ENCODE peak calls at places on chromosome 12, in four cellular contexts. One of them, this sample, is unnamed.

GRCh38 chr12:91565246-91565645 is 382.6 kb upstream of the DCN start:
- DNase-seq in fibroblast of mammary gland: peak
- DNase-seq in WTC11: no peak
- DNase-seq in pancreas: no peak
- DNase-seq in this sample: no peak

GRCh38 chr12:113054948-113055486 is 1.5 kb upstream of the DTX1 start:
- DNase-seq in fibroblast of mammary gland: no peak
- DNase-seq in WTC11: no peak
- DNase-seq in pancreas: no peak
- DNase-seq in this sample: no peak

GRCh38 chr12:473863-474577 is 14.3 kb downstream of the B4GALNT3 start:
- DNase-seq in fibroblast of mammary gland: no peak
- DNase-seq in WTC11: no peak
- DNase-seq in pancreas: no peak
- DNase-seq in this sample: no peak

GRCh38 chr12:119705182-119705581 is 37.2 kb downstream of the PRKAB1 start:
- DNase-seq in fibroblast of mammary gland: no peak
- DNase-seq in WTC11: no peak
- DNase-seq in pancreas: no peak
- DNase-seq in this sample: no peak

GRCh38 chr12:102833687-102834435 is 83.2 kb downstream of the PAH start:
- DNase-seq in fibroblast of mammary gland: no peak
- DNase-seq in WTC11: peak
- DNase-seq in pancreas: no peak
- DNase-seq in this sample: no peak

GRCh38 chr12:69331846-69332684 is 16.1 kb upstream of the LYZ start:
- DNase-seq in fibroblast of mammary gland: no peak
- DNase-seq in WTC11: no peak
- DNase-seq in pancreas: peak
- DNase-seq in this sample: no peak

GRCh38 chr12:76766161-76766560 is 2.2 kb downstream of the ZDHHC17 start:
- DNase-seq in fibroblast of mammary gland: no peak
- DNase-seq in WTC11: no peak
- DNase-seq in pancreas: no peak
- DNase-seq in this sample: no peak

GRCh38 chr12:100576311-100577036 is 3.0 kb downstream of the GAS2L3 start:
- DNase-seq in fibroblast of mammary gland: peak
- DNase-seq in WTC11: no peak
- DNase-seq in pancreas: no peak
- DNase-seq in this sample: no peak

GRCh38 chr12:130650131-130650530 is 66.0 kb downstream of the RIMBP2 start:
- DNase-seq in fibroblast of mammary gland: no peak
- DNase-seq in WTC11: no peak
- DNase-seq in pancreas: no peak
- DNase-seq in this sample: no peak

GRCh38 chr12:121246893-121247557 is 37.1 kb downstream of the P2RX4 start:
- DNase-seq in fibroblast of mammary gland: no peak
- DNase-seq in WTC11: no peak
- DNase-seq in pancreas: no peak
- DNase-seq in this sample: no peak

GRCh38 chr12:113935459-113935858 is 30.7 kb downstream of the RBM19 start:
- DNase-seq in fibroblast of mammary gland: no peak
- DNase-seq in WTC11: no peak
- DNase-seq in pancreas: no peak
- DNase-seq in this sample: no peak

GRCh38 chr12:113030875-113031525 is 25.5 kb upstream of the DTX1 start:
- DNase-seq in fibroblast of mammary gland: peak
- DNase-seq in WTC11: peak
- DNase-seq in pancreas: no peak
- DNase-seq in this sample: no peak

GRCh38 chr12:78398750-78399149 is 465.8 kb upstream of the SYT1 start:
- DNase-seq in fibroblast of mammary gland: peak
- DNase-seq in WTC11: no peak
- DNase-seq in pancreas: no peak
- DNase-seq in this sample: no peak

GRCh38 chr12:26319511-26319910 is 124.1 kb downstream of the SSPN start:
- DNase-seq in fibroblast of mammary gland: peak
- DNase-seq in WTC11: no peak
- DNase-seq in pancreas: peak
- DNase-seq in this sample: peak

GRCh38 chr12:53115891-53116675 is 12.8 kb downstream of the SOAT2 start:
- DNase-seq in fibroblast of mammary gland: no peak
- DNase-seq in WTC11: no peak
- DNase-seq in pancreas: no peak
- DNase-seq in this sample: no peak

GRCh38 chr12:2395352-2395977 is 342.7 kb downstream of the CACNA1C start:
- DNase-seq in fibroblast of mammary gland: peak
- DNase-seq in WTC11: peak
- DNase-seq in pancreas: no peak
- DNase-seq in this sample: peak

GRCh38 chr12:39581592-39581991 is 38.0 kb downstream of the ABCD2 start:
- DNase-seq in fibroblast of mammary gland: peak
- DNase-seq in WTC11: no peak
- DNase-seq in pancreas: no peak
- DNase-seq in this sample: no peak

GRCh38 chr12:49705479-49706267 is 1.5 kb downstream of the FMNL3 start:
- DNase-seq in fibroblast of mammary gland: peak
- DNase-seq in WTC11: peak
- DNase-seq in pancreas: peak
- DNase-seq in this sample: peak

GRCh38 chr12:98399532-98399931 is 115.9 kb upstream of the TMPO start:
- DNase-seq in fibroblast of mammary gland: peak
- DNase-seq in WTC11: peak
- DNase-seq in pancreas: no peak
- DNase-seq in this sample: no peak

GRCh38 chr12:47856094-47856493 is 36.4 kb upstream of the HDAC7 start:
- DNase-seq in fibroblast of mammary gland: no peak
- DNase-seq in WTC11: no peak
- DNase-seq in pancreas: no peak
- DNase-seq in this sample: no peak

GRCh38 chr12:130192667-130193345 is 30.5 kb downstream of the FZD10 start:
- DNase-seq in fibroblast of mammary gland: no peak
- DNase-seq in WTC11: peak
- DNase-seq in pancreas: no peak
- DNase-seq in this sample: no peak

GRCh38 chr12:46387697-46388096 is 15.1 kb upstream of the SLC38A2 start:
- DNase-seq in fibroblast of mammary gland: no peak
- DNase-seq in WTC11: no peak
- DNase-seq in pancreas: no peak
- DNase-seq in this sample: no peak

GRCh38 chr12:28114488-28114887 is 75.8 kb upstream of the CCDC91 start:
- DNase-seq in fibroblast of mammary gland: peak
- DNase-seq in WTC11: no peak
- DNase-seq in pancreas: no peak
- DNase-seq in this sample: no peak

GRCh38 chr12:13940466-13940865 is 40.9 kb downstream of the GRIN2B start:
- DNase-seq in fibroblast of mammary gland: no peak
- DNase-seq in WTC11: no peak
- DNase-seq in pancreas: peak
- DNase-seq in this sample: no peak

GRCh38 chr12:70459786-70460185 is 93.7 kb downstream of the KCNMB4 start:
- DNase-seq in fibroblast of mammary gland: no peak
- DNase-seq in WTC11: no peak
- DNase-seq in pancreas: no peak
- DNase-seq in this sample: no peak

GRCh38 chr12:41661141-41661540 is 473.0 kb downstream of the PDZRN4 start:
- DNase-seq in fibroblast of mammary gland: no peak
- DNase-seq in WTC11: no peak
- DNase-seq in pancreas: no peak
- DNase-seq in this sample: no peak

GRCh38 chr12:55142896-55143870 is 17.0 kb downstream of the OR9K2 start:
- DNase-seq in fibroblast of mammary gland: peak
- DNase-seq in WTC11: peak
- DNase-seq in pancreas: peak
- DNase-seq in this sample: no peak

GRCh38 chr12:92253301-92253700 is 107.7 kb upstream of the BTG1 start:
- DNase-seq in fibroblast of mammary gland: no peak
- DNase-seq in WTC11: no peak
- DNase-seq in pancreas: no peak
- DNase-seq in this sample: no peak

GRCh38 chr12:124952295-124952694 is 36.6 kb downstream of the DHX37 start:
- DNase-seq in fibroblast of mammary gland: no peak
- DNase-seq in WTC11: no peak
- DNase-seq in pancreas: no peak
- DNase-seq in this sample: no peak

GRCh38 chr12:52860102-52860838 is 11.5 kb upstream of the KRT78 start:
- DNase-seq in fibroblast of mammary gland: peak
- DNase-seq in WTC11: no peak
- DNase-seq in pancreas: no peak
- DNase-seq in this sample: no peak

GRCh38 chr12:46549527-46550265 is 177.1 kb upstream of the SLC38A2 start:
- DNase-seq in fibroblast of mammary gland: peak
- DNase-seq in WTC11: no peak
- DNase-seq in pancreas: no peak
- DNase-seq in this sample: no peak

GRCh38 chr12:22255097-22255496 is 79.4 kb downstream of the ST8SIA1 start:
- DNase-seq in fibroblast of mammary gland: no peak
- DNase-seq in WTC11: peak
- DNase-seq in pancreas: no peak
- DNase-seq in this sample: no peak

GRCh38 chr12:131076791-131077747 is 123.4 kb downstream of the ADGRD1 start:
- DNase-seq in fibroblast of mammary gland: no peak
- DNase-seq in WTC11: no peak
- DNase-seq in pancreas: no peak
- DNase-seq in this sample: no peak

GRCh38 chr12:52870361-52871290 is 21.8 kb upstream of the KRT78 start:
- DNase-seq in fibroblast of mammary gland: peak
- DNase-seq in WTC11: peak
- DNase-seq in pancreas: peak
- DNase-seq in this sample: peak

GRCh38 chr12:14554281-14555008 is 13.2 kb downstream of the PLBD1 start:
- DNase-seq in fibroblast of mammary gland: peak
- DNase-seq in WTC11: no peak
- DNase-seq in pancreas: peak
- DNase-seq in this sample: peak

GRCh38 chr12:111440152-111440551 is 34.4 kb downstream of the SH2B3 start:
- DNase-seq in fibroblast of mammary gland: no peak
- DNase-seq in WTC11: no peak
- DNase-seq in pancreas: no peak
- DNase-seq in this sample: no peak

GRCh38 chr12:39103552-39104165 is 198.3 kb upstream of the CPNE8 start:
- DNase-seq in fibroblast of mammary gland: peak
- DNase-seq in WTC11: no peak
- DNase-seq in pancreas: no peak
- DNase-seq in this sample: no peak

GRCh38 chr12:55818140-55818728 is 393 bp downstream of the ORMDL2 start:
- DNase-seq in fibroblast of mammary gland: no peak
- DNase-seq in WTC11: no peak
- DNase-seq in pancreas: no peak
- DNase-seq in this sample: no peak

GRCh38 chr12:31324116-31324844 is 1.7 kb downstream of the SINHCAF start:
- DNase-seq in fibroblast of mammary gland: peak
- DNase-seq in WTC11: peak
- DNase-seq in pancreas: peak
- DNase-seq in this sample: peak
- TF ChIP-seq CTCF in fibroblast of mammary gland: no peak
- TF ChIP-seq CTCF in WTC11: no peak
- TF ChIP-seq CTCF in pancreas: no peak
- TF ChIP-seq CTCF in this sample: no peak

GRCh38 chr12:31958601-31959000 is 614 bp upstream of the RESF1 start:
- DNase-seq in fibroblast of mammary gland: no peak
- DNase-seq in WTC11: no peak
- DNase-seq in pancreas: no peak
- DNase-seq in this sample: no peak

GRCh38 chr12:31961137-31961536 is 1.9 kb downstream of the RESF1 start:
- DNase-seq in fibroblast of mammary gland: no peak
- DNase-seq in WTC11: no peak
- DNase-seq in pancreas: no peak
- DNase-seq in this sample: no peak

GRCh38 chr12:31962076-31962475 is 2.9 kb downstream of the RESF1 start:
- DNase-seq in fibroblast of mammary gland: no peak
- DNase-seq in WTC11: no peak
- DNase-seq in pancreas: no peak
- DNase-seq in this sample: no peak

GRCh38 chr12:31959051-31959700 is at the start of gene RESF1:
- DNase-seq in fibroblast of mammary gland: peak
- DNase-seq in WTC11: peak
- DNase-seq in pancreas: peak
- DNase-seq in this sample: peak

DNA sequence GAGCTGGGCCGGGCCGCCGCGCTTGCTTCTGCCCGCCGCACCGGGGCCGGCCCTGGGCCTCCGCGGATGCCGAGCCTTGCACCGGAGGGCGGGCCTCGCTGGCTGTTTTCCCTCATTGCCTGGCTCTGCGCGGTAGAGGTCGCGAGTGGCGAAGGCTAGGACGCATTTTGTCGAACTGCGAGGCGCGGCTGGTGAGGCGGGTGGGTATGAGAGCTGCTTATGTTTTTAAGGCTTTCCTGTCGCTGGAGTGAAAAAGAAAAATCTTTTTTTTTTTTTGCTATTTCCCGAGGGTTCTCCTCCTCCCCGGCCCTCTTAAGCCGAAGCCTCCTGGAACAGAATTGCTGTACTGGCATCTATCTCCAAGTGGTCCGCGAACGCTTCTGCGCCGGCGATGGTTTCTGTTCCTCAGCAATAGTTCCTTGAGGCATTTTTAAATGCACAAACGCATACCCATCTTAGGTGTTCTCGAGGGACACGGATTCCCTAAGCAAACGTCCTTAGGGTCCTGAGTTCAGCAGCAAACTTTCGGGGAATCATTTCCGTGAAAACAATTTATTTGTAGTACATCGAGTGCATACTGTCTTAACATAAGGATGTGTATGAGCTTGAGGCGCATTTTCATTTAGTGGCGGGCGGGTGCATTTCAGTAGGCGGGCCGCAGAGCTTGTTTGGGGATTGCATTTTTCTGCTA is 631 bp downstream of the RESF1 start:
- DNase-seq in fibroblast of mammary gland: peak
- DNase-seq in WTC11: peak
- DNase-seq in pancreas: peak
- DNase-seq in this sample: peak
- TF ChIP-seq CTCF in fibroblast of mammary gland: no peak
- TF ChIP-seq CTCF in WTC11: no peak
- TF ChIP-seq CTCF in pancreas: no peak
- TF ChIP-seq CTCF in this sample: no peak

GRCh38 chr12:128800606-128801005 is 23.2 kb downstream of the SLC15A4 start:
- DNase-seq in fibroblast of mammary gland: no peak
- DNase-seq in WTC11: no peak
- DNase-seq in pancreas: no peak
- DNase-seq in this sample: no peak

GRCh38 chr12:128796439-128797118 is 27.2 kb downstream of the SLC15A4 start:
- DNase-seq in fibroblast of mammary gland: no peak
- DNase-seq in WTC11: no peak
- DNase-seq in pancreas: no peak
- DNase-seq in this sample: no peak

GRCh38 chr12:128795530-128796361 is 28.0 kb downstream of the SLC15A4 start:
- DNase-seq in fibroblast of mammary gland: no peak
- DNase-seq in WTC11: no peak
- DNase-seq in pancreas: no peak
- DNase-seq in this sample: no peak

GRCh38 chr12:128797119-128798118 is 26.3 kb downstream of the SLC15A4 start:
- DNase-seq in fibroblast of mammary gland: peak
- DNase-seq in WTC11: no peak
- DNase-seq in pancreas: no peak
- DNase-seq in this sample: no peak

GRCh38 chr12:128798543-128799341 is 25.0 kb downstream of the SLC15A4 start:
- DNase-seq in fibroblast of mammary gland: no peak
- DNase-seq in WTC11: no peak
- DNase-seq in pancreas: no peak
- DNase-seq in this sample: no peak
- TF ChIP-seq CTCF in fibroblast of mammary gland: no peak
- TF ChIP-seq CTCF in WTC11: no peak
- TF ChIP-seq CTCF in pancreas: no peak
- TF ChIP-seq CTCF in this sample: no peak

GRCh38 chr12:115569694-115570093 is 707.8 kb downstream of the MED13L start:
- DNase-seq in fibroblast of mammary gland: no peak
- DNase-seq in WTC11: no peak
- DNase-seq in pancreas: no peak
- DNase-seq in this sample: no peak
- TF ChIP-seq CTCF in fibroblast of mammary gland: no peak
- TF ChIP-seq CTCF in WTC11: no peak
- TF ChIP-seq CTCF in pancreas: no peak
- TF ChIP-seq CTCF in this sample: no peak